ENCODE peak calls at places on chromosomes 11 and 22, in five cellular contexts. D is H1, T is sigmoid colon, G is K562, J is GM12878. I is an unnamed sample.

GRCh38 chr11:68406318-68407313 is 53.9 kb upstream of the PPP6R3 start:
- DNase-seq in D (no peak), J (no peak), G (no peak), T (no peak), I (no peak)

GRCh38 chr11:18383388-18384156 is 10.8 kb upstream of the LDHA start:
- DNase-seq in D (no peak), G (peak), T (peak), J (peak), I (peak)

GRCh38 chr11:15539645-15540044 is 424.9 kb downstream of the INSC start:
- DNase-seq in T (no peak), J (no peak), D (no peak), G (no peak), I (no peak)

GRCh38 chr22:42994917-42995562 is 19.9 kb downstream of the PACSIN2 start:
- DNase-seq in D (no peak), T (peak), J (peak), G (no peak), I (no peak)

GRCh38 chr11:110366234-110366633 is 63.5 kb upstream of the FDX1 start:
- DNase-seq in J (no peak), D (no peak), T (no peak), G (no peak), I (no peak)

GRCh38 chr11:116691779-116692178 is 81.0 kb downstream of the BUD13 start:
- DNase-seq in D (no peak), J (no peak), G (peak), T (peak), I (peak)

GRCh38 chr11:119691701-119692546 is 37.1 kb downstream of the NECTIN1 start:
- DNase-seq in J (no peak), G (no peak), D (no peak), T (no peak), I (no peak)

GRCh38 chr11:77278595-77279506 is 22.6 kb downstream of the GDPD4 start:
- DNase-seq in D (no peak), T (no peak), G (no peak), J (no peak), I (no peak)

GRCh38 chr11:74725701-74726100 is 5.5 kb downstream of the CHRDL2 start:
- DNase-seq in J (no peak), T (no peak), D (no peak), G (no peak), I (no peak)

GRCh38 chr11:32396991-32397390 is 38.3 kb downstream of the WT1 start:
- DNase-seq in T (no peak), G (no peak), D (no peak), J (no peak), I (no peak)

GRCh38 chr22:24759765-24760164 is 14.8 kb downstream of the PIWIL3 start:
- DNase-seq in T (no peak), J (no peak), D (no peak), G (no peak), I (no peak)

GRCh38 chr11:110928373-110928772 is 216.1 kb upstream of the ARHGAP20 start:
- DNase-seq in T (no peak), D (no peak), G (no peak), J (no peak), I (no peak)

GRCh38 chr11:79092791-79093313 is 348.0 kb downstream of the TENM4 start:
- DNase-seq in G (no peak), T (peak), J (no peak), D (no peak), I (no peak)

GRCh38 chr11:118438314-118438931 is 2.1 kb downstream of the KMT2A start:
- DNase-seq in D (no peak), G (peak), J (no peak), T (peak), I (no peak)
- TF ChIP-seq POLR2A in D (peak), G (no peak), J (no peak), T (no peak), I (no peak)

DNA sequence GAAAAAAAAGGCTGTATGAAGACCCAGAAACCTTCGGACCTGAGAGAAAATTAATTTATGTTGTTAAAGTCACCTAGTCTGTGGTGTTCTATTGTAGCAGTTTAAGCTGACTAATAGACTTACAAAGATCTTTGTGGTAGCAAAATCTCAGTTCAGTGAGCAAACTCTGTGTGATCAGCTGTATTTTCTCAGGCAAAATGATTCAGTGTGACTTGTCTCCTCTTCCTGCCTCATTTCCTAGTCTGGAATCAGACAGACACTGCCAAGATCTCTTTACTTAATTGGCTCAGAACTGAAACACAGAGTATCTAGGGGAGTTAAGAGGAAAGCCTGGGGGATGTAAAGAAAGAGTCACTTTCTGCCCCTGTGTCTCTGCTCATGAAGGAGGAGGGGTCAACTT is 564.7 kb downstream of the KCNA4 start:
- DNase-seq in G (no peak), D (no peak), J (no peak), T (no peak), I (no peak)
- TF ChIP-seq POLR2AphosphoS5 in G (no peak), D (no peak), J (no peak), T (no peak), I (no peak)

DNA sequence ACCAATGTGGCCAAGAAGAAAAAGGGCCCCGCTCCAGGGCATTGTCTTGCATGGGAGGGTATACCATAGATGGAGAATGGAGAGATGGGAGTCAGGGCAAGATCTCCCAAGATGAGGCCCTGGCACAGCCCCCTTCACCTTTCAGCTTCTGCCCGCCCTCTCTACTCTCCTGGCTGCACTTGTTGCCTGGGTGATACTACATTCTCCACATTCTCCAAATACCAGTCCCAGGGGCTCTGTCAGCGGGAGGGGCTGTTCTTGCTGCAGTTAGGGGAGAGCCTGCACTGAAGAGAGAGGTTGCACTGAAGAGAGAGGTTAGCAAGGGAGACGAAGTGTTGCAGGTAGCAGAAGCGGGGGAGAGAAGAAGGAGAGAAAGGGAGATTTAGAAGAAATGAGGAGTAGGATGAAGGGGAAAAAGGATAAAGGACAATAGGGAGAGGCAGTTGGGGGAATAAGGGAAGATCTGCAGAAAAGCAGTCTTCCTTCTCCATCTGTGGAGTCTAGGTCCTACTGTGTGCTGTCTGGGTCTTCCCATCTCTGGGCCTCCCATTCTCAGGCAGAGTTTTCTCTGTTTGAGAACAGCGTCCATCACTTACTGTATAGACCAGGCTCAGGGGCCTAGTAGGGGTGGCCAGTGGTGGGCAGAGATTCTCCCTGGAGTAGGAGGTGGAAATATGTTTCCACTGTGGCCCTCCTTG is 8.0 kb downstream of the PHLDB1 start:
- DNase-seq in J (no peak), G (no peak), D (peak), T (no peak), I (no peak)
- TF ChIP-seq POLR2A in J (no peak), G (no peak), D (peak), T (no peak), I (no peak)

GRCh38 chr11:46826310-46827044 is 19.6 kb downstream of the CKAP5 start:
- DNase-seq in T (peak), D (no peak), G (peak), J (no peak), I (peak)
- TF ChIP-seq POLR2AphosphoS5 in T (peak), D (no peak), G (no peak), J (no peak), I (no peak)

DNA sequence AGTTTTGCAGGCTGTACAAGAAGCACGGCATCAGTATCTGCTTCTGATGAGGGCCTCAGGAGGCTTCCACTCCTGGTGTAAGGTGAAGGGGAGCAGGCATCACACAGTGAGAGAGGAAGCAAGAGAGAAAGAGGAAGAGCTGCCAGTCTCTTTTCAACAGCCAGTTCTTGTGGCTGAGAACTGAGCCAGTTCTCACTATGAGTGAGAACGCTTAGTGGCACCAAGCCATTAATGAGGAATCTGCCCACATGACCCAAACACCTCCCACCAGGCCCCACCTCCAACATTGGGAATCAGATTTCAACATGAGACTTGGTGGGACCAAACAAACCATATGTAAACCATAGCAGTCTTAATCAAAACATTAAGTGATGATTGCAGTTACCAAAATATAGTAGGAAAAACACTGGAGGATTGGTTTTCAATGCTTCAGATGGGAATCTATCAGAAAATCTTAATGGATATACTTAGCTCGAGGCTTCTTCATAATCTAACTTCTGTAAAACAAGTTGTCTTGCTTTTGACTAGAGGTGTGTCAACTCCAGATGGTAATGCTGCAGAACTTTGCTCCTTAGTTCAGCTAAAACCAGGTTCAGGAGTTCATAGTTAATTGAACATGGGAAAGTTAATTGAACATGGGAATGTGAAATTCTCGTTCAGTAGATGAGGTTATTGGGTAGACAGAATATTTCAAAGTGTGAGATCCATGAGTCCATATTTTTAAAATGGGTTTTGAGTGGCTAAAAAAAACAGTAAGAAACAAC is 12.2 kb downstream of the FAR1 start:
- DNase-seq in T (no peak), G (no peak), D (no peak), J (no peak), I (peak)
- TF ChIP-seq POLR2A in T (no peak), G (no peak), D (no peak), J (no peak), I (no peak)

DNA sequence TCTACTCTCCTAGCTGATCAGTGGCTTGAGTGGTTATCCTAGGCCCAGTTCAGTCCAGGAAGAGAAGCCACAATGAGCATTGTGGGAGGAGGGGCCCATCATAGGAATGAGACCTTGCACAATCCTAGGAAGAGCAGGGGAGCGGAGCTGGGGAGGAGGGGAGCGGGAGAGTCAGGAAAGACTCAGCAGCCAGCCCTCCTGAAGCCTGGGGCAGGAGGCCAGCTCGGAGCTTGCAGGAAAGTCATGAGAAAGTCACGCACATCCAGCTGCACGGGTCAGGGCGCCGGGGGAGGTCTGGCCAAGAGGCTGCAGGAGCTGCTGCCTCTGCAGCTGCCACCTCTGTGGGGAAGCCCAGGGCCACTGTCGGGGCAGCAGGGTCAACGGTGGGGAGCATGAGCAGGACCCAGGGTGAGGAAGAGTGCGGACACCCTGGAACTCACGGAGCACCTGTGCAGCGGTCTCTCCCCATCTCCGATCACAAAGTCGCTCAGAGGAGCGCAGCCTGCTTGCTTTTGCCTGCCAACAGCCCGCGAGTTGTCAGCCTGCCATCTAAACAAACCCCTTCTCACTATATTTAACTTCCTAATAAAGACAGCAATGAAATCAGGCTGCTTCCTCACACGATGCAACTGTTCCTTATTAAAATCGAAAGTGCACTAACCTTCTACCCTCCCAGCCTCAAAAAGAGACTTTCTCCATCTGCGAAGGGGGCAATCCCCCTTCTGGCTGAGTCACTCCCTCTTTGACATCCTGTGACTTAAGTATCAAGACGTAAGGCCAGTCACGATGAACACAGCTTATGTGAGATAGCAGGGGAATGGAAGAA is 52.8 kb upstream of the RTL6 start:
- DNase-seq in J (peak), D (no peak), T (peak), G (no peak), I (no peak)
- TF ChIP-seq POLR2AphosphoS5 in J (no peak), D (no peak), T (peak), G (no peak), I (no peak)

DNA sequence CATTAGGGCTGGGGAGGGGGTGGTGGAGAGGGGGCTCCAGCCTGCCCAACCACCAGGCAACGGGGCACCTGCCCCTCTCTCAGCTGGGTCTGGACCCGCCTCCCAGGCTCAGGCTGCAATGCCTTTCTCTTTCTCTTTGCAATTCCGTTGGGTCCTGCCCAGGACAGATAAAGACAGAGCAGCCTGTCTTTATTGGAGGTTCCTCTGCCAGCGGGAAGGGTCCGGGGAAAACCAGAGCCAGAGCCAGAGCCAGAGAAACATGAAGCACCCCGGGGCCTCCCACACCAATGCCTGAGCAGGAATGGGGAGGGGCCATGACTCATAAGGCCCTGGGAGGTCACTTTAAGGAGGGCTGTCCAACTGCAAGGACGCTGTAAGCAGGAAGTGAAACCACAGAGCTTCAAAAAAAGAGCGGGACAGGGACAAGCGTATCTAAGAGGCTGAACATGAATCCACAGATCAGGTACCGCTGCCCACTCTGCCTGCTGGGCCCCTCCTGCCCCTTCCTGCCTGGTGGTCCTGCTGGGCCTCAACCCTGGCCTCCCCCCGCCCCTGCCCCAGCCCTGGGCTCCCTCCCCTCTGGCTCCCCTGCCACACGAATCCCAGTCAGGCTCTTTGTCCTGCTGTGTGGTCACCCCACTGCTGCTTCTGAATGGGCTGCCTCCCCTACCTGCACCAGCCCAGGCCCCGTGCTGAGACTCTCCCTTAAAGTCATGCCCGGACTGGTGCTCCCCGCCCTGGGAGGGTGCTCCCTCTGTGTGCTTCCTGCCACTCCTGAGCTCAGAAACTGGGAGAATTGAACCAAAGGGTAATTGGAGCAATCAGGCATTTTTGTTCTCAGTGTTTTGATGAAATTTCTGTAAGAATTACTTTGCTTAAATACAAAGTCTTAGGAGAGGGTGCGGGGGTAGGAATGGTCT is at the start of gene APOBEC3B:
- DNase-seq in J (peak), D (no peak), G (peak), T (peak), I (peak)
- TF ChIP-seq POLR2A in J (peak), D (no peak), G (peak), T (no peak), I (no peak)

DNA sequence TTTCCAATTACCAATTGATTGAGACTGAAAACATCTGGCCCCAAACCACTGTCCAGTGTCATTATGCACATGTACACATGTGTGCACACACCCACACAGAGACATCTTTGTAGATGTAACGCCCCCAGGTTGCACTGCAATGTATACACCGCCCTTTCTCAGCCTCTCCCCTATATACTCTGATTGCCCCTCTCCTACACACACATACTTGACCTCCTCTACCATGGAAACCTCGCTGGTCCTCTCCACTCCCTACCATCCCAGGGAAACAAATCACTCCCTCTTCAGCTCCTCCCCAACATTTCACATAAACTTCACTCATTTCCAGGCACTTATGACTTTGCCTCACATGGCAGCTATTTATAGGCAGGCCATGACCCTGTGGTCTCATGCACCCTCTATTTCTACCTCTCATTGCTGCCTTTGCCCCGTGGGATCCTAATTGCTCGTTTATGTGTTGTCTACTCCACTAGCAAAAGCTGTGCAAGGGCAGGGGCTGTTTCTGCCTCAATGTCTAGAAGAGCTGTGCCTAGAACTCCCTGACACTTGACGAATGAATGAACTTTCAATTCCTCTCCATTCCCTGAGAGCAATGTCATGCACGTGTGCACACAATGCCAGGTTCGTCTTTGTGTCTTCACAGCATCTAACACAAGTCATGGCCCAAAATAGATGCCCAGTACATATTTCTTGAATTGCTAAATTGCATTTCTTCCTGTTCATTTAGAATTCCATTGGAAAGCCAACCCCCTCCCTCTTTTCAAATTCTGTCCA is 10.0 kb upstream of the TMA7B start:
- DNase-seq in D (no peak), J (no peak), T (no peak), G (peak), I (no peak)
- TF ChIP-seq POLR2AphosphoS5 in D (no peak), J (no peak), T (no peak), G (no peak), I (no peak)